ENCODE peak calls at places on chromosomes 3 and 15, in five cellular contexts. L is H9, M is colonic mucosa, E is mucosa of descending colon, I is A549. B is an unnamed sample. For H3K4me1, the result is how much of the 10 kb centered on the place peaks cover.

GRCh38 chr3:159929181-159929893 is 59.3 kb upstream of the IL12A start:
- DNase-seq in M (peak), L (no peak), E (no peak), I (peak), B (peak)

GRCh38 chr3:133457465-133458067 is 57.7 kb downstream of the BFSP2 start:
- DNase-seq in L (no peak), M (no peak), E (no peak), I (peak), B (no peak)

GRCh38 chr3:14823910-14824629 is 5.3 kb downstream of the FGD5 start:
- DNase-seq in M (no peak), E (no peak), L (no peak), I (no peak), B (no peak)

GRCh38 chr15:85603703-85604102 is 191.0 kb downstream of the KLHL25 start:
- DNase-seq in E (no peak), I (no peak), M (no peak), L (no peak), B (no peak)

GRCh38 chr3:21620511-21621395 is 130.3 kb downstream of the ZNF385D start:
- DNase-seq in L (no peak), M (no peak), E (no peak), I (no peak), B (no peak)

GRCh38 chr3:12764171-12764776 is 5.2 kb upstream of the TMEM40 start:
- DNase-seq in L (no peak), M (no peak), I (no peak), E (no peak), B (no peak)

GRCh38 chr3:104825116-104825515 is 541.6 kb upstream of the ALCAM start:
- DNase-seq in I (no peak), L (peak), M (no peak), E (no peak), B (no peak)

GRCh38 chr3:39166932-39167532 is 13.6 kb upstream of the CSRNP1 start:
- DNase-seq in M (no peak), I (peak), E (no peak), L (no peak), B (no peak)

GRCh38 chr3:7144696-7145308 is 283.9 kb downstream of the GRM7 start:
- DNase-seq in I (peak), M (no peak), L (peak), E (no peak), B (no peak)

GRCh38 chr3:51271172-51271571 is 113.9 kb upstream of the MANF start:
- DNase-seq in E (no peak), I (no peak), L (no peak), M (no peak), B (no peak)

GRCh38 chr15:68885070-68885469 is 45.3 kb upstream of the SPESP1 start:
- DNase-seq in I (no peak), M (no peak), L (peak), E (no peak), B (no peak)

GRCh38 chr3:16369247-16369646 is 104.2 kb downstream of the OXNAD1 start:
- DNase-seq in I (no peak), L (no peak), E (no peak), M (no peak), B (no peak)

GRCh38 chr3:11612515-11613184 is 31.1 kb downstream of the VGLL4 start:
- DNase-seq in E (no peak), I (no peak), L (no peak), M (no peak), B (no peak)

GRCh38 chr3:11610044-11610671 is 33.6 kb downstream of the VGLL4 start:
- DNase-seq in M (peak), I (no peak), L (no peak), E (no peak), B (no peak)

GRCh38 chr3:11609481-11609880 is 34.2 kb downstream of the VGLL4 start:
- DNase-seq in L (no peak), M (no peak), I (no peak), E (no peak), B (no peak)

GRCh38 chr3:11611271-11611893 is 32.3 kb downstream of the VGLL4 start:
- DNase-seq in L (no peak), I (no peak), M (no peak), E (no peak), B (no peak)

GRCh38 chr3:11610700-11611099 is 33.0 kb downstream of the VGLL4 start:
- DNase-seq in I (no peak), E (no peak), L (no peak), M (no peak), B (no peak)
- H3K4me1 ChIP-seq in I (under half), E (under half), L (under half), M (under half), B (under half)

DNA sequence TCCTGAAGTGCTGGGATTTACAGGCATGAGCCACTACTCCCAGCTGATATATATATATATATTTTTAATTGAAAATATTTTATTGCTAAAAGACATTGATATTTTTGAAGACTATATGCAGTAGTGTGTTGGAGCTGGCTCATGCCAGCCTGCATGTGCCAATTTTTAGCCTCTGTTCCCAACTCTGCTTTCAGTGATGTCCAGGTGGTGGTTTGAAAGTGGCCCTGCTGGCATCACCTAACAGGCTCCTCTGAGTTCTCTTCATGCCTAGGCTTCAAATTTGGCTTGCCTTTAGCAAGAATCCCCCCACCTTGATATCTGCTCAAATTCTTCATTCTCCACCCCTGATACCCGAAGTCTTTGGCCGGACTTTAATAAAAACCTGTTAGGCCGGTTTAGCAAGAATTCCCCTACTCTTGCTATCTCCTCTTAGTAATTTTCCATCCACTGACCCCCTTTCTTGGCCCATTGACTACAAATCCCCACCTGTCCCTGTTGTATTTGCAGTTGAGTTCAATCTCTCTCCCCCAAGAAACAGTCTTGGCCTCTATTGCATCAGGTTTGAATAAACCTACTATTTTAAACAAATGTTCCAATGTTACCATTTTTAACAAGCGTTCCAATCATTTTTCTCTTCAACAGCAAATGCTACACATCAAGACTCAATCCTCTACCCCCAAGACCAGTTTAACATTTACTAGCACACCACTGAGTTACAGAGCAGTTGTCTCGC is 23.9 kb upstream of the CTSH start:
- DNase-seq in I (no peak), M (no peak), E (no peak), L (no peak), B (no peak)
- TF ChIP-seq CTCF in I (no peak), M (no peak), E (no peak), L (no peak), B (no peak)

GRCh38 chr3:86929046-86929445 is 61.9 kb downstream of the VGLL3 start:
- DNase-seq in M (no peak), I (peak), L (no peak), E (no peak), B (no peak)
- H3K4me1 ChIP-seq in M (under half), I (under half), L (under half), E (under half), B (under half)

GRCh38 chr3:36904641-36905040 is 40.2 kb downstream of the TRANK1 start:
- DNase-seq in I (peak), L (peak), E (no peak), M (no peak), B (no peak)
- TF ChIP-seq CTCF in I (peak), L (peak), E (peak), M (peak), B (peak)

DNA sequence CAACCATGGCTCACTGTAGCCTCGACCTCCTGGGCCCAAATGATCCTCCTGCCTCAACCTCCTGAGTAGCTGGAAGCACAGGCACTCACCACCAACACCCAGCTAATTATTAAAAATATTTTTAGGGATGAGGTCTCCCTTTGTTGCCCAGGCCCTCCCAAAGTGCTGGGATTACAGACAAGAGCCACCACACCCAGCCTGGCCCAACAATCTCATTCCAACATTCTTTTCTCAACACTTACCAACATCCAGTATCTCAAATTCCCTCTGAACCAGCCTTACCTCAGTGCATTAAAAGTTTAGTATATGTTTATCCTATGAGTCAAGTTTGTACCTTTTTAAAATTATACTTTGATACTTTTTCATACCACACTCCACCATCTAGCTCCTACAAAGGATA is 25.0 kb downstream of the ANXA2 start:
- DNase-seq in M (no peak), E (no peak), L (no peak), I (peak), B (no peak)
- H3K4me1 ChIP-seq in M (under half), E (under half), L (under half), I (half or more), B (half or more)

GRCh38 chr3:72310028-72310987 is 525.4 kb upstream of the PROK2 start:
- DNase-seq in L (no peak), I (no peak), E (peak), M (peak), B (no peak)
- TF ChIP-seq CTCF in L (no peak), I (no peak), E (no peak), M (no peak), B (peak)